ENCODE peak calls at places on chromosome 12, in four cellular contexts. One of them, this sample, is unnamed.

GRCh38 chr12:63821781-63822251 is 22.7 kb upstream of the SRGAP1 start:
- DNase-seq in HepG2: no peak
- DNase-seq in K562: no peak
- DNase-seq in H1: no peak
- DNase-seq in this sample: no peak

GRCh38 chr12:65881348-65881961 is 57.2 kb downstream of the HMGA2 start:
- DNase-seq in H1: no peak
- DNase-seq in HepG2: no peak
- DNase-seq in K562: no peak
- DNase-seq in this sample: no peak

GRCh38 chr12:2070440-2071045 is 17.8 kb downstream of the CACNA1C start:
- DNase-seq in H1: no peak
- DNase-seq in K562: no peak
- DNase-seq in HepG2: no peak
- DNase-seq in this sample: no peak

GRCh38 chr12:64066776-64067175 is 155.3 kb downstream of the KICS2 start:
- DNase-seq in H1: no peak
- DNase-seq in K562: no peak
- DNase-seq in HepG2: no peak
- DNase-seq in this sample: no peak

GRCh38 chr12:120365675-120366340 is 3.2 kb downstream of the MSI1 start:
- DNase-seq in H1: no peak
- DNase-seq in K562: no peak
- DNase-seq in HepG2: peak; percentile 61
- DNase-seq in this sample: no peak

GRCh38 chr12:70154087-70154486 is 89.1 kb upstream of the CNOT2 start:
- DNase-seq in HepG2: no peak
- DNase-seq in H1: no peak
- DNase-seq in K562: no peak
- DNase-seq in this sample: peak; percentile 1

GRCh38 chr12:132275110-132275531 is 54.3 kb downstream of the GALNT9 start:
- DNase-seq in HepG2: peak; percentile 16
- DNase-seq in K562: peak; percentile 75
- DNase-seq in H1: no peak
- DNase-seq in this sample: peak; percentile 82

GRCh38 chr12:74725154-74725553 is 187.5 kb downstream of the ATXN7L3B start:
- DNase-seq in H1: no peak
- DNase-seq in HepG2: no peak
- DNase-seq in K562: no peak
- DNase-seq in this sample: no peak

GRCh38 chr12:113232787-113233585 is 11.7 kb downstream of the TPCN1 start:
- DNase-seq in K562: no peak
- DNase-seq in H1: no peak
- DNase-seq in HepG2: no peak
- DNase-seq in this sample: no peak

GRCh38 chr12:104684884-104685283 is 228.1 kb downstream of the CHST11 start:
- DNase-seq in K562: no peak
- DNase-seq in HepG2: no peak
- DNase-seq in H1: no peak
- DNase-seq in this sample: no peak

GRCh38 chr12:96081596-96081995 is 46.2 kb upstream of the LTA4H start:
- DNase-seq in K562: no peak
- DNase-seq in H1: no peak
- DNase-seq in HepG2: no peak
- DNase-seq in this sample: no peak

GRCh38 chr12:115375188-115375991 is 691.4 kb upstream of the TBX3 start:
- DNase-seq in HepG2: peak; percentile 28
- DNase-seq in H1: no peak
- DNase-seq in K562: no peak
- DNase-seq in this sample: no peak

GRCh38 chr12:120540445-120540844 is 6.3 kb downstream of the RNF10 start:
- DNase-seq in K562: peak; percentile 89
- DNase-seq in HepG2: no peak
- DNase-seq in H1: no peak
- DNase-seq in this sample: no peak

GRCh38 chr12:65432606-65433005 is 154.1 kb downstream of the MSRB3 start:
- DNase-seq in HepG2: no peak
- DNase-seq in H1: no peak
- DNase-seq in K562: no peak
- DNase-seq in this sample: no peak

GRCh38 chr12:90854136-90854689 is 100.8 kb downstream of the CCER1 start:
- DNase-seq in K562: no peak
- DNase-seq in HepG2: peak; percentile 12
- DNase-seq in H1: peak; percentile 1
- DNase-seq in this sample: peak; percentile 36

GRCh38 chr12:132513070-132513398 is 23.1 kb downstream of the FBRSL1 start:
- DNase-seq in K562: no peak
- DNase-seq in HepG2: no peak
- DNase-seq in H1: no peak
- DNase-seq in this sample: no peak

GRCh38 chr12:104494137-104494815 is 37.5 kb downstream of the CHST11 start:
- DNase-seq in HepG2: no peak
- DNase-seq in H1: no peak
- DNase-seq in K562: peak; percentile 60
- DNase-seq in this sample: no peak

GRCh38 chr12:119179335-119180021 is 747 bp downstream of the HSPB8 start:
- DNase-seq in K562: no peak
- DNase-seq in H1: no peak
- DNase-seq in HepG2: peak; percentile 67
- DNase-seq in this sample: peak; percentile 57

GRCh38 chr12:132185698-132186097 is 41.4 kb downstream of the NOC4L start:
- DNase-seq in H1: no peak
- DNase-seq in HepG2: no peak
- DNase-seq in K562: no peak
- DNase-seq in this sample: no peak

GRCh38 chr12:56120158-56120846 is 2.2 kb downstream of the ZC3H10 start:
- DNase-seq in HepG2: no peak
- DNase-seq in H1: no peak
- DNase-seq in K562: no peak
- DNase-seq in this sample: no peak

GRCh38 chr12:56116267-56117081 is at the start of gene RPL41:
- DNase-seq in K562: peak; percentile 89
- DNase-seq in HepG2: peak; percentile 89
- DNase-seq in H1: no peak
- DNase-seq in this sample: peak; percentile 91

GRCh38 chr12:56118688-56119045 is 601 bp downstream of the ZC3H10 start:
- DNase-seq in H1: no peak
- DNase-seq in HepG2: no peak
- DNase-seq in K562: no peak
- DNase-seq in this sample: no peak

GRCh38 chr12:56119361-56119796 is 1.3 kb downstream of the ZC3H10 start:
- DNase-seq in K562: peak; percentile 87
- DNase-seq in HepG2: peak; percentile 95
- DNase-seq in H1: no peak
- DNase-seq in this sample: peak; percentile 82

DNA sequence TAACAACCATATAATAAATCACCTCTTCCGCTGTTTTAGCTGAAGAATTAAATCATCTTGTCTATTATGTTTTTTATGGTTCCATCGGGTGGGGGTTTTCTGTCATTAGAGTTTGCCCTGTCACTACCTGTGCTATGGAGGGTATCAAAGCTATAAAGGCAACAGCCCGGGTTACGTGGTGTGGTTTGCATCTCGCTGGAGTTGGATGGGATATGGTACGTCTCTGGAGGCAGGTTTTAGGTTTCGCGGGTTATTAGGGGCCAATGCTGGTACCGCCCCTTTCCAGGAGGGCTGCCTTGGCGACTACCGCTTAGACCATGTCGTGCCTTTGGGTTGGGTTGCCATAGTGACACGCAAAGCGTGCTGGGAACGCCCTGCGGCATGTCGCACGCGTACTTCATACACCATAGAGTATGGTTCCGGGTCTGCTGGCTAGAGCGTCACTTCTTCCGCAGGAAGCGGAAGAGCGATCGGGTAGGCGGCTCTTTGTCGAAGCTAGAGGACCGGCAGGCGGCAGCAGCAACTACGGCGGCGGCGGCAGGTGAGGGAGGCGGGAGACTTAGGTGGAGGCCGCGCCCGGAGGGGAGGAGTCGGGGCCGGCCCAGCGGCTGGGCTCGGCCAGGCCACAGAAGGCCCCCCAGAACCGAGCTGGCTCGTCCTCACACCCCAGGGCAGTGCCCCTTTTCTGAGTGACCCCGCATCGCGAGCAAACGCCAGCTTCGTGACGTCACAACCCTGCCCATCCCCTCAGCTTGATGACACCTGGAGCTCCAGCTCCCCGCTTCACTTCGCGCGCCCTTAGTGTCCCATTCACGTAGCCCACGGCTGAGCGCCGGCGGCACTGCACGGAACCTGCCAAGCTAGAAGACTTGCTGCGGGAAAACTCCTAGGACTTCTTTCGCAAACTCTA is at the start of gene ZC3H10:
- DNase-seq in HepG2: peak; percentile 98
- DNase-seq in H1: peak; percentile 100
- DNase-seq in K562: peak; percentile 94
- DNase-seq in this sample: peak; percentile 99
- TF ChIP-seq POLR2A in HepG2: peak; percentile 99
- TF ChIP-seq POLR2A in H1: peak; percentile 98
- TF ChIP-seq POLR2A in K562: peak; percentile 99
- TF ChIP-seq POLR2A in this sample: peak; percentile 99

DNA sequence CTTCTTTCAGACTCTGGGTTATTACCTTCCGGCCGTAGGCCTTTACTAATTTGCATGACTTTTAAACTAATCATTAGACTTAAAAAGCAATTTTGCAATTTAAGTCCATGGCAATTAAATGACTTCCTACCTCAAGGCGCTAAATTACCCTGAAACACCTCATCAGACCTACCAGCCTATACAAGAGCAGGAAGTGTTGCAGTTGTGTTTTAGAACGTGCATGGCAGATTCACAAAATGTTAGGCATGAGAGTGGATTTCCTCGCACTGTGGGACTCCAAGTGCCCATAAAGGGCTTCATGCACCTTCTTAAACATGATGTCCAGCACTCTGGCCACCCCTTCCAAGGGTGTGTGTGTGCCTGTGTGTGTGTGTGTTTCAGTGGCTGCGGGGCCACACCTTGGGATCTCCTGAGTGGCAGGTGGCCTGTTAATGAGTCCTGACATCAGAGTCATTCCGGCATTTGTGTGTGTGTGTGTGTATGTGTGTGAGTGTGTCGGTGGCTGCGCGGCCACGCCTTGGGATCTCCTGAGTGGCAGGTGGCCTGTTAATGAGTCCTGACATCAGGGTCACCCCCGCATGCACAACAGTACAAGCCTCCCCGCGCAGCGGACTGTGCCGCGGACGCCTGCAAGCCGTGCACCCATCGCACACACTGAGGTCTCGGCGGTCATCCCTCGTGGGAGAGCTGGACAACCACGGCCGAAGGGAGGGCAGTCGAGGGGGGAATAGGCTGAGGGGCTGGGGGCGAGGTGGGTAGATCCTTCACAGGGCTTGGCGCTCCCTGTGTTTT is 900 bp downstream of the C2CD5 start:
- DNase-seq in HepG2: peak; percentile 27
- DNase-seq in H1: no peak
- DNase-seq in K562: peak; percentile 22
- DNase-seq in this sample: no peak
- TF ChIP-seq FOSL1 in HepG2: no peak
- TF ChIP-seq FOSL1 in H1: no peak
- TF ChIP-seq FOSL1 in K562: no peak
- TF ChIP-seq FOSL1 in this sample: no peak

DNA sequence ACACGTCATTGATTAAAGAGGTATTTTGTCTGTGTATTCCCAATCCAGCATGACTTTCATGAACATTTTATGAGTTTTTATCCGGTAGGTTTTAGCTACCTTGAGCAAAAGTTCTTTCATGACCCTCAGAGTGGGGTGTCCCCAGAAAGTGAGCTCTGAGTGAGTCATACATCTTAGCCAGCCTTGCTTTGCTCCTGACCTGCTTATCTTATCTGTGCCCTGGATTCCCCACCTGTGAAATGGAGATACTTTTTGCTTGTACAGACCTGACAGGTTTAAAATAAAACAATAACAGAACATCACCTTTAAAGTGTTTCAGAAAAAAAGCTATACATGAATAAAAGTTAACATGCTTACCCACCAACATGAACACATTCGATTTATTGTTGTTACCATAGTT is 202.8 kb upstream of the SOX5 start:
- DNase-seq in K562: peak; percentile 15
- DNase-seq in H1: no peak
- DNase-seq in HepG2: no peak
- DNase-seq in this sample: no peak
- TF ChIP-seq POLR2A in K562: no peak
- TF ChIP-seq POLR2A in H1: no peak
- TF ChIP-seq POLR2A in HepG2: no peak
- TF ChIP-seq POLR2A in this sample: no peak

DNA sequence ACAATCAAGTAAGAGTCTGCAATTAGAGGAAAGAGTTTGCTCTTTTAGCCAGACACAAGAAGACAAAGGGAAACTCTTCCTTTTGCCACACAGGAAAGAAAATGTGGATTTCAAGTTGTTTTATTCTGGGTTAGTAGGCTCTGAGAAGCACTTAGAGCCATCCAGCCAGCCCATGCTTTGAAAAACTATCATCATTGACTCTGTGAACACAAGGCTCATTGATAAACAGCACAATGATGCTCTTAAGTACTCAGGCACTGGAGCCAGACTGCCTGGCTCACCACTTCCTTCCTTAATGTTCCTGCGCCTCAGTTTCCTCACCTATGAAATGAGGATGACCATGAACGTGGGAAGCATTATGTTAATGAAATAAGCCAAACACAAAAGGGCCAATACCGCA is 150.2 kb upstream of the EEA1 start:
- DNase-seq in H1: no peak
- DNase-seq in HepG2: no peak
- DNase-seq in K562: no peak
- DNase-seq in this sample: no peak
- TF ChIP-seq FOSL1 in H1: no peak
- TF ChIP-seq FOSL1 in HepG2: no peak
- TF ChIP-seq FOSL1 in K562: no peak
- TF ChIP-seq FOSL1 in this sample: no peak

DNA sequence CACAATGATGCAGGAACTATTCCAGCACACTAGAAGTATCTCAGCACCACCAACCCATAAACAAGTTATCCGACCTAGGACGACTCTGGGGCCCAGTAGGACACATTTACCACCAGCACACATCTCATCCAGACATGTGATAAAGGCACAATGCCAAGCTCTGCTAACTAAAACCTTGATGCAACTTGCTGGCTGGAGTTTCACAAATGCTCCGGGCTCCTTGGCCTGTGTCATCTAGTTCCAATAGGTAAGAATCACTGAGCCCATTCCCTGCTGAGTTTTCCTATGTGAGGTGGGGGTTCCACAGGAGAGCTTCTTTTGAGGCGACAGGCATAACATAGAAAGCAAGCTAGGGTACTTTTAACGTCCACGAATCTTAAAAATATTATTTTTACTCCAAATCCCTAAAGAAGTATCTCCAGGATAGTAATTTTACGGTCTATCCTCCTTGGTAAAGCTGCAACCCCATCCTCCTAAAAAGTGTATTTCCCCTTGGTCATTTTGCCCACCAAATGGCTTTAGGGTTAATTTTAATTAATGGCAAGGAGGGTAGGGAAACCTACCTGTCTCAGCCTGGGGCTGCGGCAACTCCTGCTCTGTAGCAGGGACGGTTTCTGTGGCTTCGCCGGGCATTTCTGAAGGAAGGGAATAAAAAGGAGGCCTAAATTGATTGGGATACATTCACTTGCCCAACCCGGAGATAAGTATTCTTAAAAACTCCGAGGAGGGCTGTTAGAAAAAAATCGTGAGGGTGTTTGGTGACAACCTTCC is 1.0 kb downstream of the NACA start:
- DNase-seq in K562: no peak
- DNase-seq in HepG2: peak; percentile 41
- DNase-seq in H1: no peak
- DNase-seq in this sample: no peak
- TF ChIP-seq POLR2A in K562: no peak
- TF ChIP-seq POLR2A in HepG2: peak; percentile 18
- TF ChIP-seq POLR2A in H1: no peak
- TF ChIP-seq POLR2A in this sample: no peak